ENCODE peak calls at places on chromosomes 1 and 21, in nine cellular contexts. X, B, Z, C, J, A, V, F and E are unnamed samples.

GRCh38 chr21:20971296-20971921 is 26.8 kb upstream of the NCAM2 start:
- DNase-seq in J (no peak), V (no peak), C (peak), X (peak), F (peak), B (no peak), A (peak), Z (peak), E (peak)

GRCh38 chr1:201760516-201760915 is 68.4 kb upstream of the IPO9 start:
- DNase-seq in Z (no peak), C (no peak), A (peak), B (no peak), X (no peak), J (no peak), F (no peak), V (no peak), E (no peak)

GRCh38 chr1:16430598-16430997 is 6.6 kb downstream of the SPATA21 start:
- DNase-seq in B (no peak), J (no peak), C (no peak), Z (peak), X (peak), V (no peak), A (no peak), F (no peak), E (peak)

GRCh38 chr1:163013826-163014600 is 55.1 kb upstream of the RGS4 start:
- DNase-seq in Z (peak), X (no peak), F (no peak), B (no peak), C (no peak), A (no peak), J (no peak), V (no peak), E (no peak)

GRCh38 chr1:196608401-196609113 is at the start of gene KCNT2:
- DNase-seq in V (no peak), J (peak), F (peak), Z (no peak), A (peak), X (no peak), C (peak), B (no peak), E (no peak)

GRCh38 chr1:38331496-38332210 is 285.1 kb upstream of the POU3F1 start:
- DNase-seq in V (no peak), B (no peak), C (no peak), J (no peak), F (no peak), X (no peak), A (no peak), Z (no peak), E (no peak)

GRCh38 chr1:199855580-199855979 is 171.9 kb upstream of the NR5A2 start:
- DNase-seq in B (no peak), Z (no peak), F (no peak), V (no peak), A (peak), C (no peak), J (no peak), X (peak), E (no peak)

GRCh38 chr1:181128592-181129497 is 40.3 kb downstream of the IER5 start:
- DNase-seq in B (no peak), V (no peak), Z (peak), F (no peak), X (no peak), C (no peak), J (no peak), A (no peak), E (peak)

GRCh38 chr1:198637915-198638437 is 864 bp upstream of the PTPRC start:
- DNase-seq in X (no peak), A (no peak), B (no peak), F (no peak), J (no peak), V (no peak), Z (no peak), C (no peak), E (no peak)

GRCh38 chr1:200005160-200005559 is 22.4 kb upstream of the NR5A2 start:
- DNase-seq in Z (no peak), B (no peak), F (no peak), J (no peak), A (no peak), X (no peak), C (no peak), V (no peak), E (no peak)

GRCh38 chr1:61170328-61171238 is 88.2 kb downstream of the NFIA start:
- DNase-seq in F (peak), B (no peak), V (no peak), C (no peak), A (peak), X (peak), J (no peak), Z (no peak), E (no peak)

GRCh38 chr1:90851711-90852050 is 134.6 kb upstream of the BARHL2 start:
- DNase-seq in V (no peak), X (no peak), J (no peak), F (no peak), B (no peak), A (no peak), Z (no peak), C (no peak), E (no peak)

GRCh38 chr1:65959896-65960295 is 167.2 kb downstream of the PDE4B start:
- DNase-seq in V (no peak), B (no peak), X (no peak), F (no peak), Z (no peak), A (no peak), J (no peak), C (no peak), E (peak)